ENCODE peak calls at places on chromosomes 11 and 22, in five cellular contexts. C, A, Q, U and D are unnamed samples.

GRCh38 chr22:35462558-35463230 is 62.8 kb downstream of the MCM5 start:
- DNase-seq in C (peak; percentile 52), A (no peak), Q (no peak), U (no peak), D (no peak)

GRCh38 chr22:28019881-28020861 is 101.1 kb upstream of the PITPNB start:
- DNase-seq in C (no peak), A (peak; percentile 66), Q (peak; percentile 78), U (peak; percentile 27), D (no peak)

GRCh38 chr11:17067417-17067816 is 10.1 kb downstream of the RPS13 start:
- DNase-seq in C (no peak), A (no peak), Q (no peak), U (no peak), D (no peak)

GRCh38 chr11:19713221-19714092 is 820 bp downstream of the NAV2 start:
- DNase-seq in C (no peak), A (no peak), Q (no peak), U (no peak), D (no peak)

GRCh38 chr11:103794262-103794661 is 242.2 kb upstream of the DDI1 start:
- DNase-seq in C (no peak), A (peak; percentile 82), Q (no peak), U (no peak), D (no peak)

GRCh38 chr11:106724293-106724892 is 293.9 kb downstream of the GUCY1A2 start:
- DNase-seq in C (no peak), A (peak; percentile 49), Q (no peak), U (no peak), D (no peak)

GRCh38 chr11:80727315-80727714 is 1286.5 kb upstream of the TENM4 start:
- DNase-seq in C (no peak), A (peak; percentile 13), Q (peak; percentile 38), U (peak; percentile 13), D (no peak)

GRCh38 chr11:109267293-109268095 is 154.5 kb upstream of the C11orf87 start:
- DNase-seq in C (no peak), A (no peak), Q (no peak), U (no peak), D (no peak)

GRCh38 chr11:3123316-3123715 is 41.8 kb downstream of the OSBPL5 start:
- DNase-seq in C (peak; percentile 78), A (peak; percentile 66), Q (peak; percentile 77), U (no peak), D (no peak)

GRCh38 chr11:105780781-105781525 is 171.1 kb downstream of the GRIA4 start:
- DNase-seq in C (no peak), A (no peak), Q (no peak), U (no peak), D (no peak)

GRCh38 chr11:129943036-129943435 is 47.7 kb upstream of the NFRKB start:
- DNase-seq in C (no peak), A (no peak), Q (no peak), U (no peak), D (no peak)

GRCh38 chr22:44182591-44183588 is 2.2 kb downstream of the PARVG start:
- DNase-seq in C (no peak), A (no peak), Q (peak; percentile 36), U (no peak), D (no peak)

GRCh38 chr11:37948258-37948657 is 1350.2 kb upstream of the RAG2 start:
- DNase-seq in C (no peak), A (no peak), Q (no peak), U (no peak), D (no peak)

GRCh38 chr11:2382927-2383822 is 6.1 kb downstream of the CD81 start:
- DNase-seq in C (no peak), A (peak; percentile 67), Q (peak; percentile 42), U (no peak), D (no peak)

GRCh38 chr22:44088976-44089570 is 65.0 kb downstream of the PARVB start:
- DNase-seq in C (no peak), A (peak; percentile 21), Q (no peak), U (no peak), D (peak; percentile 25)

GRCh38 chr11:6657346-6657745 is 1.7 kb upstream of the DCHS1 start:
- DNase-seq in C (no peak), A (peak; percentile 36), Q (no peak), U (no peak), D (no peak)

GRCh38 chr11:6656936-6657335 is 1.3 kb upstream of the DCHS1 start:
- DNase-seq in C (no peak), A (no peak), Q (no peak), U (no peak), D (no peak)

GRCh38 chr11:6655020-6655789 is 404 bp downstream of the DCHS1 start:
- DNase-seq in C (no peak), A (no peak), Q (no peak), U (no peak), D (no peak)

GRCh38 chr11:6655790-6656580 is at the start of gene DCHS1:
- DNase-seq in C (no peak), A (no peak), Q (no peak), U (no peak), D (no peak)

DNA sequence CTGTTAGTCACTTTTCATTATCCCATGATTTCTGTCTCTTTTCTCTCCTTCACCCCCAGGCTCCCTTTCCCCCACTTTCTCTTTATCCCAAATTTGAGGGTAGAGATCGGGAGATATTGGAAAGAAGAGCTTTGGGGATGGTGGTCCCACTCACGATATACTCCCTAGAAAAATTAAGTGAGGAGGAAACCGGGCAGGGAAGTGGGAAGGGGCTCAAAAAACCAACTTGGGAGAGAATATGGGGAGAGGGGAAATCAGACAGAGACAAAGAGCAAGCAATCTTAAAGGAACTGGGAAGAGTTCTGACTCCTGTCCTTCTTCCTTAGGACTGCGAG is 939 bp upstream of the DCHS1 start:
- DNase-seq in C (no peak), A (no peak), Q (no peak), U (no peak), D (no peak)
- H3K4me3 ChIP-seq in C (no peak overlapping the region), A (no peak overlapping the region), Q (no peak overlapping the region), U (peak overlapping the region; percentile 50), D (no peak overlapping the region)

DNA sequence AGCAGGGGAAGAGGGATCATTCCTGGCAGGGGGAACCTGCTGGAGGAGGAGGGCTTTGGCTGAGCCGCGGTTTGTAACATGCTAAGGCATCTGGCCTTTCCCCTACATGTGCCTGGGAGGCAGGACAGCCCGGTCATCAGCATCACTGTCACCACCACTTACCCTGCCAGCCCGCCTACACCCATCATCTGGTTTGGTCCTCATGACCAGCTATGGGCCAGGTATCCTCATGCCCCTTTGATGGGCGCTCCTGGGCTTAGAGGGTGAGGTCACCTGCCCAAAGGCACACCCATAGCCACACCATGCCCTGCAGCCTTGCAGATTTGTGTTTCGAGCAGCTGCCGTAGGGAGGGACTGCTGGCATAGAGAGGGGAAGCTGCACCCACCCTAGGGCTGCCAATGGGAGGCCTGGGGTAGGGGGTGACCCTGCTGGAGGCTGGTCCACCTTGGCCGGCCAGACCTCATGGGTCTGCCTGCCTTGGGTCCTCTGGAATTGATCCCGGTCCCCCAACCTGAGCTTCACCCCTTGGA is 2.6 kb downstream of the MRGPRF start:
- DNase-seq in C (no peak), A (no peak), Q (no peak), U (no peak), D (no peak)
- H3K4me3 ChIP-seq in C (peak overlapping the region; percentile 82), A (peak overlapping the region; percentile 38), Q (no peak overlapping the region), U (no peak overlapping the region), D (no peak overlapping the region)

DNA sequence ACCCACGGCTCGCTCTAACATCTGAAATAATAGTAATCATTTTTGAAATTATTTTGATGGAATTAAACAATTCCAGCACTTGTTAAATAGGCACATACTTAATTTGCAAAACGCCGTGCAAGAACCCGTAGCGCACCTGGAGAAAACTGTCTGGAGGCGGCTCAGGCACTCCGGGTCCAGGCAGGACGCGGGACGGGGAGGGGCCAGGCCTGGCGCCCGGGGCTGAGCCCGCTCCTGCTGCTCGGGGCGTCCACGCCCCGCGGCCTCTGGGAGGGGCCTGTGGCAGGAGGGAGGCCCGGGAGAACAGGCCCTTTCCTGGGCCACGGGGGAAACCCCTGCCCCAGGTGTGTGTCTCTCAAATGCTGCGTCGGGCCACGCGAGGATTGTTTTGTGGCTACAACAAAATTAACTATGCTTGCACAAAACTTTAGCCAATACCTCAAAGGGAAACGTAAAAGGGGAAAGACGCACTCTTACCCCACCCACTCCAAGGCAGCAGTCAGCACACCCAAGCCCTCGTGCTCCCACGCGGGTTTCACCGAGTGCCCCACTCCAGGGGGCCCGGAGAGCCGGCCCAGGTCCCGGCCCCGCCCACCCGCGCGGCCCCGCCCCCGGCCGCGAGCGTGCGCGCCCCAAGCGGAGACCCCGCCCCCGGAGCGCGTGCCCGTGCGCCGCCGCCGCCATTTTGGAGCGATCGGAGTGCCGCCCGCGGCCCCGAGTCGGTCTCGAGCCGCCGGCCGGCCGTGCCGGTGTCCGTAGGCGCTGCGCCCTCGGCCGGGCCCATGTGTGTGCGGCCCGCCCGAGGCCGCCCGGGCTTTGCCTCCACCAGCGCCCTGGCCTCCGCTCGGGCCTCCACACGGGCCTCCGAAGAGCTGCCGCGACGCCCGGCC is at the start of gene PPP6R2:
- DNase-seq in C (peak; percentile 82), A (peak; percentile 48), Q (peak; percentile 91), U (no peak), D (no peak)
- H3K4me3 ChIP-seq in C (peak within 1 kb of the TSS; percentile 94), A (peak within 1 kb of the TSS; percentile 65), Q (peak within 1 kb of the TSS; percentile 77), U (peak within 1 kb of the TSS; percentile 74), D (peak within 1 kb of the TSS; percentile 82)

DNA sequence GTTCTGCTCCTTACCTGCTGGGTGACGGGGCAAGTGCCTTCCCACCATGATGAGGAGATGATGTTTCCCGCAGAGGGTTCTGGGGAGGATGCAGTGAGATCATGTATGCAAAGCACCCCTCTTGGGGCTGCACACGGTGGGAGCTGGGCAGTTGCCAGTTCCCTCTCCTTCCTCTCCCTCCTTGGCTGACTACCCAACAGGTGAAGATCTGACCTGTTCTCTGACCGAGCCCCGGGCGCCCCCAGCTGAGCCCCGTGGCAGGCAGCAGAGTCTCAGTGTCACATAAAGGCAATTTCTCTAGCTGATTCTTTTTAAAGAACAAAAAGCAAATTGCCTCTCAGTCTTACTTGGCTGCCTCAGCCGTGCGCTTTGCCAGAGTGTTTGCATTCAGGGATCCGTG is 85.7 kb downstream of the GRIK4 start:
- DNase-seq in C (no peak), A (no peak), Q (no peak), U (no peak), D (no peak)
- H3K4me3 ChIP-seq in C (peak overlapping the region; percentile 8), A (no peak overlapping the region), Q (no peak overlapping the region), U (no peak overlapping the region), D (no peak overlapping the region)

DNA sequence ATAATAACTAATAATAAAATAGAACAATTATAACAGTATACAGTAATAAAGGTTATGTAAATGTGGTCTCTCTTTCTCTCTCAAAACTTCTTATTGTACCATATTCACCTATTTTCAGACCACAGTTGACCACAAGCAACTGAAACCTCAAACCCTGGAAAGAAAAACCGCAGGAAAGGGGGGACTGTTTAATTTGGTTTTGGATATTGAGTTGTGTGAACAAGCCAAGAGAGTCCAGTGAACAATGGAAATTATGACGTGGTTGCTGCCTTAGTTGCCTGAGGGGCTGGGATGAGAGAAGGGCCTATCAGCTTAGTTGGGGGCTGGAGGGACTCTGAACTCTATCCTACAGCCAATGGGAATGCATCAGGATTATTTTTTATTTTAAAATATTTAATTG is 178.7 kb upstream of the POU2AF2 start:
- DNase-seq in C (no peak), A (no peak), Q (no peak), U (no peak), D (no peak)
- H3K4me3 ChIP-seq in C (no peak overlapping the region), A (no peak overlapping the region), Q (no peak overlapping the region), U (no peak overlapping the region), D (no peak overlapping the region)

GRCh38 chr11:72306186-72306585 is 62.2 kb upstream of the PHOX2A start:
- DNase-seq in C (no peak), A (no peak), Q (no peak), U (no peak), D (no peak)

GRCh38 chr11:72307439-72307838 is 63.5 kb upstream of the PHOX2A start:
- DNase-seq in C (no peak), A (no peak), Q (no peak), U (no peak), D (no peak)

GRCh38 chr11:72303179-72303578 is 59.2 kb upstream of the PHOX2A start:
- DNase-seq in C (no peak), A (no peak), Q (no peak), U (no peak), D (no peak)

GRCh38 chr11:72308226-72309073 is 64.5 kb upstream of the PHOX2A start:
- DNase-seq in C (no peak), A (peak; percentile 97), Q (no peak), U (no peak), D (peak; percentile 58)

GRCh38 chr11:72305077-72305476 is 61.1 kb upstream of the PHOX2A start:
- DNase-seq in C (no peak), A (no peak), Q (no peak), U (no peak), D (no peak)
- H3K4me3 ChIP-seq in C (no peak overlapping the region), A (no peak overlapping the region), Q (no peak overlapping the region), U (no peak overlapping the region), D (no peak overlapping the region)